ENCODE peak calls at places on chromosomes 6 and 20, in five cellular contexts. C is right cardiac atrium; T is mucosa of gallbladder; J is cardiac muscle cell; A is stimulated activated CD4-positive, alpha-beta T cell treated with anti-CD3 and anti-CD28 coated beads, Interleukin-12 subunit alpha, Interleukin-12 subunit beta, amount 100 ng/mL, for 48 hours. N is an unnamed sample.

GRCh38 chr6:3770023-3770422 is 18.5 kb upstream of the PXDC1 start:
- DNase-seq in C (no peak), T (no peak), J (no peak), A (no peak), N (no peak)

GRCh38 chr6:75412937-75413662 is 80.5 kb downstream of the FILIP1 start:
- DNase-seq in C (no peak), T (no peak), J (no peak), A (no peak), N (no peak)

GRCh38 chr6:77015350-77015749 is 447.9 kb downstream of the HTR1B start:
- DNase-seq in C (no peak), T (no peak), J (no peak), A (no peak), N (no peak)

GRCh38 chr20:9565910-9566550 is 51.6 kb downstream of the LAMP5 start:
- DNase-seq in C (no peak), T (no peak), J (no peak), A (no peak), N (no peak)

GRCh38 chr20:23232219-23232581 is 118.4 kb upstream of the NXT1 start:
- DNase-seq in C (no peak), T (no peak), J (no peak), A (no peak), N (no peak)

GRCh38 chr20:48350291-48350988 is 477.4 kb downstream of the PREX1 start:
- DNase-seq in C (no peak), T (no peak), J (no peak), A (no peak), N (peak)

GRCh38 chr6:6998194-6998569 is 109.6 kb upstream of the RREB1 start:
- DNase-seq in C (no peak), T (no peak), J (no peak), A (no peak), N (no peak)

GRCh38 chr20:22924036-22924737 is 110.9 kb upstream of the SSTR4 start:
- DNase-seq in C (peak), T (no peak), J (no peak), A (no peak), N (no peak)

GRCh38 chr6:127833336-127833735 is 67.5 kb downstream of the THEMIS start:
- DNase-seq in C (no peak), T (no peak), J (no peak), A (no peak), N (no peak)

GRCh38 chr20:25437153-25437581 is 29.7 kb downstream of the GINS1 start:
- DNase-seq in C (no peak), T (no peak), J (peak), A (no peak), N (no peak)

GRCh38 chr6:30683137-30683979 is 3.1 kb downstream of the PPP1R18 start:
- DNase-seq in C (peak), T (no peak), J (no peak), A (no peak), N (no peak)

GRCh38 chr6:26158581-26159416 is 71.6 kb downstream of the HFE start:
- DNase-seq in C (peak), T (peak), J (peak), A (peak), N (peak)

GRCh38 chr6:11217360-11218076 is 14.9 kb downstream of the NEDD9 start:
- DNase-seq in C (no peak), T (peak), J (no peak), A (no peak), N (no peak)

GRCh38 chr20:45779011-45779915 is 12.4 kb downstream of the WFDC3 start:
- DNase-seq in C (peak), T (peak), J (no peak), A (no peak), N (no peak)

GRCh38 chr6:77034161-77034560 is 429.1 kb downstream of the HTR1B start:
- DNase-seq in C (no peak), T (no peak), J (peak), A (no peak), N (no peak)

GRCh38 chr20:44491635-44492395 is 16.1 kb downstream of the TTPAL start:
- DNase-seq in C (peak), T (no peak), J (no peak), A (no peak), N (no peak)

GRCh38 chr20:62321978-62322377 is 19.2 kb downstream of the ADRM1 start:
- DNase-seq in C (no peak), T (no peak), J (no peak), A (no peak), N (no peak)

GRCh38 chr20:37936041-37936440 is 33.1 kb downstream of the VSTM2L start:
- DNase-seq in C (no peak), T (no peak), J (no peak), A (no peak), N (no peak)